ENCODE peak calls at places on chromosome 6, in four cellular contexts. B is AG04450, H is HL-60, E is cardiac fibroblast. F is an unnamed sample.

GRCh38 chr6:111092006-111092405 is 4.7 kb downstream of the SLC16A10 start:
- DNase-seq in E (no peak), H (no peak), B (no peak), F (no peak)

GRCh38 chr6:47182291-47182957 is 127.3 kb downstream of the TNFRSF21 start:
- DNase-seq in H (no peak), E (no peak), B (no peak), F (peak)

GRCh38 chr6:21856844-21857243 is 263.3 kb downstream of the SOX4 start:
- DNase-seq in E (peak), H (no peak), B (no peak), F (peak)

GRCh38 chr6:157861814-157862213 is 38.8 kb downstream of the SNX9 start:
- DNase-seq in H (no peak), E (peak), B (no peak), F (peak)

GRCh38 chr6:89433637-89434499 is 916 bp downstream of the ANKRD6 start:
- DNase-seq in E (no peak), B (no peak), H (no peak), F (peak)

GRCh38 chr6:1821188-1822183 is 211.8 kb downstream of the FOXC1 start:
- DNase-seq in B (no peak), E (peak), H (no peak), F (no peak)

GRCh38 chr6:158518196-158519127 is 41.4 kb upstream of the TMEM181 start:
- DNase-seq in H (peak), E (peak), B (peak), F (peak)

GRCh38 chr6:10668126-10668917 is 26.1 kb downstream of the C6orf52 start:
- DNase-seq in H (no peak), B (no peak), E (no peak), F (no peak)

GRCh38 chr6:151695181-151695580 is 112.3 kb upstream of the ESR1 start:
- DNase-seq in H (no peak), E (no peak), B (no peak), F (peak)

GRCh38 chr6:156589281-156589680 is 187.9 kb upstream of the ARID1B start:
- DNase-seq in B (peak), H (no peak), E (peak), F (no peak)

GRCh38 chr6:144284753-144285547 is at the start of gene UTRN:
- DNase-seq in H (peak), B (peak), E (peak), F (peak)

GRCh38 chr6:155498370-155498769 is 42.7 kb upstream of the NOX3 start:
- DNase-seq in H (no peak), B (no peak), E (no peak), F (no peak)

GRCh38 chr6:77462359-77463307 is 658 bp downstream of the HTR1B start:
- DNase-seq in E (no peak), B (no peak), H (no peak), F (peak)

GRCh38 chr6:50834929-50835328 is 16.3 kb downstream of the TFAP2B start:
- DNase-seq in B (no peak), E (no peak), H (no peak), F (no peak)

GRCh38 chr6:134453792-134454510 is 136.0 kb upstream of the SGK1 start:
- DNase-seq in B (no peak), E (no peak), H (no peak), F (peak)

GRCh38 chr6:46637145-46637544 is 15.5 kb downstream of the CYP39A1 start:
- DNase-seq in H (no peak), B (no peak), E (peak), F (peak)

GRCh38 chr6:108174371-108175175 is 8.8 kb downstream of the NR2E1 start:
- DNase-seq in B (no peak), E (peak), H (peak), F (peak)

GRCh38 chr6:101011165-101011564 is 130.0 kb upstream of the ASCC3 start:
- DNase-seq in H (no peak), E (no peak), B (no peak), F (peak)

GRCh38 chr6:127459231-127459641 is at the start of gene KIAA0408:
- DNase-seq in E (peak), B (no peak), H (no peak), F (peak)

GRCh38 chr6:42369568-42369967 is 82.2 kb downstream of the TRERF1 start:
- DNase-seq in E (no peak), H (peak), B (no peak), F (peak)

GRCh38 chr6:15358579-15359327 is 112.9 kb downstream of the JARID2 start:
- DNase-seq in H (no peak), E (peak), B (no peak), F (no peak)

GRCh38 chr6:35181933-35182612 is 31.7 kb upstream of the SCUBE3 start:
- DNase-seq in B (no peak), H (no peak), E (peak), F (peak)

GRCh38 chr6:135540207-135540877 is 42.8 kb upstream of the AHI1 start:
- DNase-seq in E (peak), H (no peak), B (no peak), F (no peak)

GRCh38 chr6:40400738-40401137 is 186.4 kb downstream of the LRFN2 start:
- DNase-seq in H (no peak), E (no peak), B (no peak), F (no peak)

GRCh38 chr6:22828179-22829062 is 259.1 kb downstream of the HDGFL1 start:
- DNase-seq in H (no peak), B (peak), E (peak), F (peak)

GRCh38 chr6:53066059-53066406 is 829 bp downstream of the FBXO9 start:
- DNase-seq in H (no peak), B (no peak), E (peak), F (peak)

GRCh38 chr6:170080828-170081368 is 210.0 kb downstream of the DLL1 start:
- DNase-seq in H (no peak), B (no peak), E (no peak), F (no peak)

GRCh38 chr6:41682966-41683459 is 44.7 kb downstream of the MDFI start:
- DNase-seq in E (peak), H (no peak), B (no peak), F (no peak)

GRCh38 chr6:11120273-11121005 is 8.9 kb upstream of the ERVFRD-1 start:
- DNase-seq in H (no peak), B (no peak), E (peak), F (peak)

GRCh38 chr6:139152088-139152891 is 17.4 kb downstream of the HECA start:
- DNase-seq in H (no peak), E (no peak), B (peak), F (no peak)

GRCh38 chr6:30824698-30825097 is 59.6 kb upstream of the DDR1 start:
- DNase-seq in H (no peak), E (no peak), B (no peak), F (no peak)

GRCh38 chr6:30818426-30818841 is 65.9 kb upstream of the DDR1 start:
- DNase-seq in B (peak), H (no peak), E (peak), F (peak)

GRCh38 chr6:30820196-30820595 is 64.1 kb upstream of the DDR1 start:
- DNase-seq in B (no peak), E (peak), H (no peak), F (peak)

GRCh38 chr6:30819287-30819917 is 64.9 kb upstream of the DDR1 start:
- DNase-seq in E (no peak), H (no peak), B (no peak), F (peak)

GRCh38 chr6:30821862-30822784 is 62.2 kb upstream of the DDR1 start:
- DNase-seq in E (peak), B (no peak), H (no peak), F (peak)
- TF ChIP-seq CTCF in E (peak), B (peak), H (peak), F (peak)

GRCh38 chr6:27096834-27097511 is 150.5 kb upstream of the PRSS16 start:
- DNase-seq in H (no peak), B (peak), E (peak), F (peak)

GRCh38 chr6:27095914-27096313 is 151.6 kb upstream of the PRSS16 start:
- DNase-seq in H (no peak), B (no peak), E (no peak), F (no peak)

GRCh38 chr6:27101824-27102223 is 145.7 kb upstream of the PRSS16 start:
- DNase-seq in E (no peak), B (no peak), H (no peak), F (no peak)

GRCh38 chr6:27100921-27101320 is 146.6 kb upstream of the PRSS16 start:
- DNase-seq in H (no peak), E (no peak), B (no peak), F (no peak)

DNA sequence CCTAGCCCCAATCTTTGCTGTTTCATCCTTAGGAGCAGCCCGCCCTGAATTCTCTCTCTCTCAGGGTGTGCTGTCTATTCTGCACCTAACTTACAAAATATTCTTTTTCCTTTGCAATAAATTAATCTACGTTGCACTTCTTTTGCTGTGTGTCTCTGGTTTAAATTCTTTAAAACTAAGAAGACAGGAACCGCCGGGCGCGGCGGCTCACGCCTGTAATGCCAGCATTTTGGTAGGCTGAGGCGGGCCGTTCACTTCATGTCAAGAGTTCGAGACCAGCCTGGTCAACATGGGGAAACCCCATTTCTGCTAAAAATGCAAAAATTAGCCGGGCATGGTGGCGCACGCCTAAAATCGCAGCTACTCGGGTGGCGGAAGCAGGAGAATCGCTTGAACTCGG is 148.5 kb upstream of the PRSS16 start:
- DNase-seq in H (no peak), B (no peak), E (no peak), F (no peak)
- H3K4me3 ChIP-seq in H (no peak), B (no peak), E (no peak), F (no peak)

GRCh38 chr6:73177221-73177944 is 47.9 kb downstream of the KHDC1L start:
- DNase-seq in H (no peak), E (no peak), B (no peak), F (no peak)

GRCh38 chr6:73180718-73181619 is 44.3 kb downstream of the KHDC1L start:
- DNase-seq in B (peak), E (peak), H (peak), F (peak)

GRCh38 chr6:73180076-73180717 is 45.1 kb downstream of the KHDC1L start:
- DNase-seq in H (no peak), E (no peak), B (no peak), F (peak)

GRCh38 chr6:73176057-73176456 is 49.2 kb downstream of the KHDC1L start:
- DNase-seq in E (no peak), B (no peak), H (no peak), F (no peak)
- TF ChIP-seq CTCF in E (no peak), B (no peak), H (no peak), F (no peak)

GRCh38 chr6:125138083-125138482 is 15.5 kb upstream of the TPD52L1 start:
- DNase-seq in H (no peak), B (no peak), E (no peak), F (no peak)

GRCh38 chr6:125132058-125132457 is 21.5 kb upstream of the TPD52L1 start:
- DNase-seq in E (peak), H (no peak), B (no peak), F (no peak)

GRCh38 chr6:125140808-125141207 is 12.8 kb upstream of the TPD52L1 start:
- DNase-seq in B (no peak), H (no peak), E (peak), F (no peak)

GRCh38 chr6:125136378-125136777 is 17.2 kb upstream of the TPD52L1 start:
- DNase-seq in H (no peak), B (no peak), E (no peak), F (no peak)
- H3K4me3 ChIP-seq in H (no peak), B (no peak), E (no peak), F (no peak)

GRCh38 chr6:56542367-56543331 is 100.0 kb downstream of the DST start:
- DNase-seq in B (peak), H (peak), E (peak), F (peak)
- TF ChIP-seq CTCF in B (peak), H (no peak), E (peak), F (peak)

GRCh38 chr6:150492941-150493340 is 106.7 kb upstream of the PLEKHG1 start:
- DNase-seq in H (no peak), B (no peak), E (peak), F (peak)

GRCh38 chr6:150495126-150495525 is 104.6 kb upstream of the PLEKHG1 start:
- DNase-seq in E (no peak), B (no peak), H (no peak), F (no peak)

GRCh38 chr6:150491796-150492142 is 107.9 kb upstream of the PLEKHG1 start:
- DNase-seq in B (no peak), E (no peak), H (no peak), F (no peak)

GRCh38 chr6:150492507-150492906 is 107.2 kb upstream of the PLEKHG1 start:
- DNase-seq in E (peak), B (no peak), H (no peak), F (peak)

DNA sequence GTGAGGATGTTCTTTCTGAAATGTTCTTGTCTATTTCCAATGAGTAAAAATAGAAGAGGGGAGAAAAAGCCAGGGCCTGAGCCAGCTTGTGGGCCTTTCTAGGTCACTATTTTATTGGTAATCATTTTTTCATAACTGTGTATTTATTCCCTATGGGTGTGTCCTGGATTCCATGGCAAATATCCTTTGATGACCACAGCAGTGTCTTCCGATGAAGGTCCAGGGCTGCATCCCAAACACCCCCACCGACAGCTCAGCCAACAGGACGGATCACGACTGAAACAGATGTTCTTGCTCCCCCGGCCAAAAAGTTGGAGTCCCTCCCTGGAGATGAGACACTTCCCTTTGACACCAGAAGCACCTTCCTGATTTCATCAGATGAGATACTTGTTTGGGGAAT is 105.4 kb upstream of the PLEKHG1 start:
- DNase-seq in H (no peak), E (no peak), B (no peak), F (no peak)
- H3K4me3 ChIP-seq in H (no peak), E (no peak), B (no peak), F (no peak)

GRCh38 chr6:113412589-113413367 is 444.4 kb upstream of the MARCKS start:
- DNase-seq in H (no peak), B (no peak), E (no peak), F (peak)
- TF ChIP-seq CTCF in H (no peak), B (no peak), E (no peak), F (no peak)

DNA sequence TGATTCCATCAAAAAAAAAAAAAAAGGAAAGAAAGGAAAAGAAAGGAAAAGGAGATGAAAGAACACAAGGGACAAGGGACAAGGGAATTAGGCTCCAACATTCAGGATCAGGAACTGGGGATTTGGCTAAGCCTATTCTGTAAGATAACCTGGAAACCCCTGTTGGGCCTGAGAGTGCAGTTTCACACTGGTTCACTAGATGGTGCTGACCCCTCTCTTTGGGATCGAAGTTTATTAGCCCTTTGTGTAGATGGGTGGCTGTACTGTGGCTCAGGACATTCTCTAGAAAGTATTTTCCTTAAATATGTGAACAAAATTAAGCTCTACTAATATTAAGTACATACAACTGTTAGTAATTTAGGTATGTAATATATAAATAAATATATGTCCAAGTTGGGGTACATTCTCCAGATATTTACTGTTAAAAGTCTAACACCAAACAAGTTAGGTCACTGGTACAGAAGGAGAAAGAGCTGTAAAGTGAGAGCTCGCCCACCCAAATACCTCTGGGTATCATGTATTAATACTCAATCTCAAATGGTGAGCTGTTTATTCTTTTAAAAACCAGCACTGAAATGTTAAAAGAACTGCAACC is 6.3 kb downstream of the OR2A4 start:
- DNase-seq in H (no peak), B (peak), E (peak), F (peak)
- H3K4me3 ChIP-seq in H (no peak), B (no peak), E (no peak), F (no peak)

GRCh38 chr6:13278184-13278583 is 50.2 kb downstream of the TBC1D7 start:
- DNase-seq in E (no peak), H (no peak), B (no peak), F (no peak)
- TF ChIP-seq CTCF in E (no peak), H (no peak), B (no peak), F (no peak)